ENCODE peak calls at places on chromosomes 16 and 17, in four cellular contexts. One of them, this sample, is unnamed.
A peak's percentile ranks its signal among the peaks of the same experiment; 100 is the strongest.

GRCh38 chr16:20023190-20023589 is 50.5 kb downstream of the GPR139 start:
- DNase-seq in coronary artery: no peak
- DNase-seq in RWPE2: no peak
- DNase-seq in tibial artery: no peak
- DNase-seq in this sample: peak; percentile 15

GRCh38 chr17:71203953-71204352 is 916.9 kb upstream of the SOX9 start:
- DNase-seq in RWPE2: no peak
- DNase-seq in coronary artery: no peak
- DNase-seq in tibial artery: no peak
- DNase-seq in this sample: no peak

GRCh38 chr17:81648707-81649085 is 7.6 kb downstream of the PDE6G start:
- DNase-seq in RWPE2: no peak
- DNase-seq in coronary artery: no peak
- DNase-seq in tibial artery: no peak
- DNase-seq in this sample: no peak

GRCh38 chr16:79980650-79981521 is 380.3 kb upstream of the MAF start:
- DNase-seq in tibial artery: no peak
- DNase-seq in coronary artery: no peak
- DNase-seq in RWPE2: no peak
- DNase-seq in this sample: no peak

GRCh38 chr17:73720187-73720834 is 76.1 kb upstream of the SDK2 start:
- DNase-seq in tibial artery: no peak
- DNase-seq in RWPE2: no peak
- DNase-seq in coronary artery: no peak
- DNase-seq in this sample: no peak

GRCh38 chr17:57440522-57441269 is 184.4 kb downstream of the MSI2 start:
- DNase-seq in RWPE2: no peak
- DNase-seq in coronary artery: peak; percentile 84
- DNase-seq in tibial artery: peak; percentile 75
- DNase-seq in this sample: no peak

GRCh38 chr17:70314506-70314905 is 145.2 kb downstream of the KCNJ2 start:
- DNase-seq in coronary artery: no peak
- DNase-seq in RWPE2: no peak
- DNase-seq in tibial artery: no peak
- DNase-seq in this sample: no peak

GRCh38 chr16:49754495-49755290 is 101.2 kb downstream of the ZNF423 start:
- DNase-seq in coronary artery: no peak
- DNase-seq in tibial artery: no peak
- DNase-seq in RWPE2: no peak
- DNase-seq in this sample: no peak

GRCh38 chr17:20983359-20983637 is 59.5 kb downstream of the USP22 start:
- DNase-seq in coronary artery: no peak
- DNase-seq in RWPE2: no peak
- DNase-seq in tibial artery: no peak
- DNase-seq in this sample: no peak

GRCh38 chr17:55576237-55576998 is 65.2 kb upstream of the SMIM36 start:
- DNase-seq in RWPE2: no peak
- DNase-seq in coronary artery: no peak
- DNase-seq in tibial artery: no peak
- DNase-seq in this sample: no peak

GRCh38 chr17:17900615-17901520 is 64.1 kb upstream of the SREBF1 start:
- DNase-seq in coronary artery: peak; percentile 88
- DNase-seq in tibial artery: peak; percentile 93
- DNase-seq in RWPE2: peak; percentile 84
- DNase-seq in this sample: peak; percentile 65

GRCh38 chr16:24088011-24088410 is 168.1 kb upstream of the CACNG3 start:
- DNase-seq in RWPE2: no peak
- DNase-seq in tibial artery: no peak
- DNase-seq in coronary artery: no peak
- DNase-seq in this sample: no peak

GRCh38 chr17:79844869-79845600 is 5.8 kb upstream of the CBX4 start:
- DNase-seq in RWPE2: no peak
- DNase-seq in tibial artery: no peak
- DNase-seq in coronary artery: no peak
- DNase-seq in this sample: no peak

GRCh38 chr16:3819741-3820724 is 60.5 kb downstream of the CREBBP start:
- DNase-seq in tibial artery: no peak
- DNase-seq in RWPE2: no peak
- DNase-seq in coronary artery: no peak
- DNase-seq in this sample: peak; percentile 96

GRCh38 chr17:59827721-59828477 is 64.8 kb downstream of the TUBD1 start:
- DNase-seq in RWPE2: no peak
- DNase-seq in coronary artery: no peak
- DNase-seq in tibial artery: no peak
- DNase-seq in this sample: no peak

GRCh38 chr17:66378296-66378695 is 75.9 kb downstream of the PRKCA start:
- DNase-seq in coronary artery: no peak
- DNase-seq in tibial artery: no peak
- DNase-seq in RWPE2: no peak
- DNase-seq in this sample: no peak

GRCh38 chr16:4266372-4266771 is 6.5 kb downstream of the TFAP4 start:
- DNase-seq in RWPE2: no peak
- DNase-seq in coronary artery: no peak
- DNase-seq in tibial artery: no peak
- DNase-seq in this sample: no peak

GRCh38 chr16:30927789-30928378 is 4.5 kb downstream of the FBXL19 start:
- DNase-seq in coronary artery: no peak
- DNase-seq in RWPE2: no peak
- DNase-seq in tibial artery: no peak
- DNase-seq in this sample: no peak

GRCh38 chr17:51103451-51103850 is 17.2 kb downstream of the SPAG9 start:
- DNase-seq in RWPE2: peak; percentile 15
- DNase-seq in coronary artery: no peak
- DNase-seq in tibial artery: no peak
- DNase-seq in this sample: no peak

GRCh38 chr17:75109407-75110236 is at the start of gene ARMC7:
- DNase-seq in coronary artery: peak; percentile 90
- DNase-seq in tibial artery: peak; percentile 95
- DNase-seq in RWPE2: peak; percentile 87
- DNase-seq in this sample: no peak

GRCh38 chr17:80460286-80460881 is 16.0 kb downstream of the NPTX1 start:
- DNase-seq in coronary artery: no peak
- DNase-seq in RWPE2: no peak
- DNase-seq in tibial artery: no peak
- DNase-seq in this sample: no peak

GRCh38 chr17:2070241-2071023 is 15.5 kb downstream of the HIC1 start:
- DNase-seq in coronary artery: no peak
- DNase-seq in RWPE2: no peak
- DNase-seq in tibial artery: no peak
- DNase-seq in this sample: no peak

GRCh38 chr16:24309222-24309905 is 53.2 kb downstream of the CACNG3 start:
- DNase-seq in RWPE2: peak; percentile 73
- DNase-seq in tibial artery: no peak
- DNase-seq in coronary artery: no peak
- DNase-seq in this sample: no peak

GRCh38 chr16:51248217-51248616 is 97.1 kb upstream of the SALL1 start:
- DNase-seq in RWPE2: no peak
- DNase-seq in tibial artery: no peak
- DNase-seq in coronary artery: peak; percentile 12
- DNase-seq in this sample: no peak

GRCh38 chr17:37019117-37019744 is 70.5 kb downstream of the AATF start:
- DNase-seq in tibial artery: no peak
- DNase-seq in coronary artery: no peak
- DNase-seq in RWPE2: no peak
- DNase-seq in this sample: no peak

GRCh38 chr17:80035937-80036714 is at the start of gene CCDC40:
- DNase-seq in tibial artery: peak; percentile 92
- DNase-seq in RWPE2: peak; percentile 87
- DNase-seq in coronary artery: peak; percentile 87
- DNase-seq in this sample: no peak

GRCh38 chr17:60720763-60721531 is 43.3 kb downstream of the BCAS3 start:
- DNase-seq in coronary artery: no peak
- DNase-seq in RWPE2: no peak
- DNase-seq in tibial artery: no peak
- DNase-seq in this sample: peak; percentile 79

GRCh38 chr17:49545811-49546545 is 29.7 kb upstream of the NXPH3 start:
- DNase-seq in tibial artery: no peak
- DNase-seq in RWPE2: no peak
- DNase-seq in coronary artery: no peak
- DNase-seq in this sample: no peak

GRCh38 chr17:5588584-5588983 is 4.3 kb upstream of the NLRP1 start:
- DNase-seq in RWPE2: no peak
- DNase-seq in coronary artery: no peak
- DNase-seq in tibial artery: no peak
- DNase-seq in this sample: no peak

GRCh38 chr17:81419333-81419885 is 24.2 kb downstream of the BAHCC1 start:
- DNase-seq in tibial artery: peak; percentile 98
- DNase-seq in RWPE2: peak; percentile 94
- DNase-seq in coronary artery: peak; percentile 97
- DNase-seq in this sample: no peak

GRCh38 chr16:51538707-51539604 is 387.9 kb upstream of the SALL1 start:
- DNase-seq in tibial artery: no peak
- DNase-seq in RWPE2: peak; percentile 84
- DNase-seq in coronary artery: no peak
- DNase-seq in this sample: peak; percentile 11

GRCh38 chr16:81526935-81527334 is 82.3 kb downstream of the CMIP start:
- DNase-seq in tibial artery: no peak
- DNase-seq in coronary artery: no peak
- DNase-seq in RWPE2: peak; percentile 97
- DNase-seq in this sample: no peak

GRCh38 chr17:44557653-44558285 is 485 bp downstream of the FZD2 start:
- DNase-seq in RWPE2: peak; percentile 71
- DNase-seq in coronary artery: no peak
- DNase-seq in tibial artery: peak; percentile 69
- DNase-seq in this sample: no peak

GRCh38 chr17:77914440-77915254 is 43.9 kb upstream of the TNRC6C start:
- DNase-seq in tibial artery: peak; percentile 50
- DNase-seq in RWPE2: no peak
- DNase-seq in coronary artery: no peak
- DNase-seq in this sample: no peak

GRCh38 chr17:10605221-10605783 is 51.8 kb downstream of the MYH3 start:
- DNase-seq in tibial artery: no peak
- DNase-seq in RWPE2: no peak
- DNase-seq in coronary artery: no peak
- DNase-seq in this sample: no peak

GRCh38 chr17:77375917-77376651 is 235.3 kb downstream of the SEC14L1 start:
- DNase-seq in coronary artery: no peak
- DNase-seq in RWPE2: no peak
- DNase-seq in tibial artery: peak; percentile 73
- DNase-seq in this sample: no peak

GRCh38 chr17:35241520-35241919 is 1.4 kb upstream of the SLFN5 start:
- DNase-seq in RWPE2: no peak
- DNase-seq in tibial artery: no peak
- DNase-seq in coronary artery: no peak
- DNase-seq in this sample: no peak

DNA sequence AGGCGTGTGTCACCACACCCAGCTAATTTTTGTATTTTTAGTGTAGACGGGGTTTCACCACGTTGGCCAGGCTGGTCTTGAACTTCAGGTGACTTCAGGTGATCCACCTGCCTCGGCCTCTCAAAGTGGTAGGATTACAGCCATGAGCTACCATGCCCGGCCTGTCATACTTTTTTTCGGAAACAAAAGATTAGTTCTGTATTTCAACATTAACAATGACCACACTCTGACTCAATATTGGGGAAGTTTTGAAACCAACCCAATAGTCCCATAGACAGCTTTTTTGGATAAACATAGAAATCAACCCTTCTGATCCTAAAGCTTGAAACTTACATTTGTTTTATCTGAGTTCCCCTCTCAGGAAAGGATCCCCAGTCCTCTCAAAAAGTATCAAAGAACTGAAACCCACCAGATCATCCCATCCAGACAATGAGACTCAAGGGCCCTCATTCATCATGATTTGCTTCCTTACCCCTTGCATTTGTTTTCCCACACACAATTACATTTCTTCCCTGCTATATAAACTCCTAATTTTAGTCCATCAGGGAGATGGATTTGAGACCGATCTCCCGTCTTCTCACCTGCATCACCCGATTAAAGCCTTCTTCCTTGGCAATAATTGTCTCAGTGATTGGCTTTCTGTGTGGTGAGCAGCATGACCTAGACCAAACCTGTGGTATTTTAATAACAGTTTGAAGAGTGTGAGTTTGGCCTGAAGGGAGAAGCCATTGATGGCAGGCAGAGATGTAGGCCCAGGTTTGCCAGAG is 7.2 kb upstream of the AGRP start:
- DNase-seq in RWPE2: no peak
- DNase-seq in tibial artery: no peak
- DNase-seq in coronary artery: no peak
- DNase-seq in this sample: no peak
- H3K4me3 ChIP-seq in RWPE2: no peak overlapping the region
- H3K4me3 ChIP-seq in tibial artery: no peak overlapping the region
- H3K4me3 ChIP-seq in coronary artery: no peak overlapping the region
- H3K4me3 ChIP-seq in this sample: no peak overlapping the region

GRCh38 chr17:45991341-45991740 is 7.7 kb upstream of the STH start:
- DNase-seq in coronary artery: no peak
- DNase-seq in tibial artery: no peak
- DNase-seq in RWPE2: no peak
- DNase-seq in this sample: no peak
- H3K4me3 ChIP-seq in coronary artery: no peak overlapping the region
- H3K4me3 ChIP-seq in tibial artery: no peak overlapping the region
- H3K4me3 ChIP-seq in RWPE2: no peak overlapping the region
- H3K4me3 ChIP-seq in this sample: no peak overlapping the region

GRCh38 chr17:64506201-64506575 is at the start of gene DDX5:
- DNase-seq in tibial artery: peak; percentile 97
- DNase-seq in coronary artery: peak; percentile 96
- DNase-seq in RWPE2: peak; percentile 99
- DNase-seq in this sample: no peak
- H3K4me3 ChIP-seq in tibial artery: peak within 1 kb of the TSS; percentile 97
- H3K4me3 ChIP-seq in coronary artery: peak within 1 kb of the TSS; percentile 90
- H3K4me3 ChIP-seq in RWPE2: peak within 1 kb of the TSS; percentile 85
- H3K4me3 ChIP-seq in this sample: peak within 1 kb of the TSS; percentile 81

GRCh38 chr16:63596716-63597115 is 1525.1 kb downstream of the CDH11 start:
- DNase-seq in RWPE2: no peak
- DNase-seq in coronary artery: no peak
- DNase-seq in tibial artery: no peak
- DNase-seq in this sample: no peak

DNA sequence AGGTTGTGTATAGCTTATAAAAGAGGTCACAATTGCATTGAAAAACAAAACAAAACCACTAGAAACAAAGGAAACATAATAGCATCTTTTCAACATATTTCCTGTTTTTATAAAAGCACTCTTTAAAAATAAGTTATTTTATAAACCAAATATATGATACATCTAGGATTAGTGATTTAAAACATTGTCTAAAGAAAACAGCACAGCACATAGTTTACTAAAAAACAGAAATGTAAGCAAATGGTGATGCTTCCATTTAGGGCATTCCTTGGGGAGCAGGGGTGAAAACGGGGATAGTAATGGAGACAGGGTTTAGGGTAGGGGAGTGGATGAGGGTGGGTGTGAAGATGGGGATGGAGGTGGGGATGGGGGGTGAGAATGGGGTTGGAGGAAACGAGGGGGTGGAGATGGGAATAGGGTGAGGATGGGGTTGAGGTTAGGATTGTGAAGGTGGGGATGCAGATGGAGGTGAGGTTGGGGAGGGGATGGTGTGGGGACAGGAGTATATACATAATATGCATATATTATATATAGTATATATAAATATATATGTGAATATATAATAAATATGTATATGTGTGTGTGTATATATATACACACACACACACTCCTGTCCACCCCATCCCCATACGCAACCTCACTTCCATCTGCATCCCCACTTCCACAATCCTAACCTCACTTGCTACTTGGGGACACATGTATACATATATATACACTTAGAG is 1519.5 kb downstream of the CDH11 start:
- DNase-seq in coronary artery: no peak
- DNase-seq in RWPE2: no peak
- DNase-seq in tibial artery: no peak
- DNase-seq in this sample: no peak
- H3K4me3 ChIP-seq in coronary artery: no peak overlapping the region
- H3K4me3 ChIP-seq in RWPE2: no peak overlapping the region
- H3K4me3 ChIP-seq in tibial artery: no peak overlapping the region
- H3K4me3 ChIP-seq in this sample: no peak overlapping the region